ENCODE peak calls at places on chromosomes 7 and 10, in eight cellular contexts. B is RWPE2; Z is T follicular helper cell; F is activated CD4-positive, CD25-positive, alpha-beta regulatory T cell treated with anti-CD3 and anti-CD28 coated beads, Interleukin-2, amount 50 U/mL, for 16 hours; R is stimulated activated naive CD4-positive, alpha-beta T cell; A is prostate gland; P is ACHN; E is HepG2. O is an unnamed sample.

GRCh38 chr7:157690833-157691382 is 354.1 kb downstream of the DNAJB6 start:
- DNase-seq in Z (no peak), P (no peak), E (peak), R (no peak), B (no peak), A (peak), F (no peak), O (no peak)

GRCh38 chr7:134823400-134823799 is 44.0 kb downstream of the CALD1 start:
- DNase-seq in Z (no peak), A (no peak), E (no peak), F (no peak), R (no peak), P (no peak), B (no peak), O (no peak)

GRCh38 chr10:110828525-110828924 is 43.2 kb upstream of the PDCD4 start:
- DNase-seq in E (no peak), B (no peak), P (no peak), F (no peak), Z (no peak), A (no peak), R (no peak), O (no peak)

GRCh38 chr10:80441831-80442230 is 12.3 kb upstream of the TSPAN14 start:
- DNase-seq in A (no peak), F (no peak), P (no peak), B (no peak), Z (no peak), E (no peak), R (no peak), O (no peak)

GRCh38 chr10:131915484-131915883 is 14.7 kb downstream of the PPP2R2D start:
- DNase-seq in Z (no peak), R (no peak), E (no peak), P (no peak), B (no peak), F (no peak), A (no peak), O (no peak)

GRCh38 chr10:30553625-30554442 is 75.7 kb downstream of the LYZL2 start:
- DNase-seq in A (peak), F (no peak), B (no peak), E (peak), Z (no peak), P (no peak), R (no peak), O (no peak)

GRCh38 chr7:1042161-1042833 is 2.0 kb upstream of the GPR146 start:
- DNase-seq in B (no peak), A (no peak), F (no peak), P (no peak), E (no peak), Z (no peak), R (no peak), O (no peak)

GRCh38 chr10:61172182-61172926 is 228.4 kb upstream of the RHOBTB1 start:
- DNase-seq in R (no peak), F (no peak), B (no peak), A (no peak), E (no peak), Z (no peak), P (no peak), O (no peak)

GRCh38 chr10:30902621-30903396 is 128.9 kb downstream of the ZNF438 start:
- DNase-seq in P (no peak), A (no peak), Z (no peak), E (no peak), R (no peak), B (no peak), F (no peak), O (no peak)

GRCh38 chr7:70319057-70319456 is 720.8 kb downstream of the AUTS2 start:
- DNase-seq in Z (no peak), E (no peak), B (no peak), A (no peak), R (no peak), F (no peak), P (no peak), O (no peak)

GRCh38 chr7:99639267-99639666 is 22.5 kb downstream of the ZSCAN25 start:
- DNase-seq in Z (no peak), E (no peak), P (no peak), B (no peak), F (no peak), R (no peak), A (no peak), O (no peak)

GRCh38 chr7:150787321-150788281 is 12.6 kb downstream of the TMEM176B start:
- DNase-seq in B (no peak), Z (no peak), E (no peak), P (no peak), R (no peak), A (no peak), F (no peak), O (no peak)

GRCh38 chr10:119502618-119503155 is 39.8 kb downstream of the RGS10 start:
- DNase-seq in A (no peak), P (no peak), Z (no peak), F (no peak), R (no peak), E (no peak), B (no peak), O (no peak)

GRCh38 chr7:101598981-101599681 is 30.0 kb downstream of the MYL10 start:
- DNase-seq in A (no peak), F (no peak), R (no peak), P (no peak), E (peak), B (no peak), Z (no peak), O (no peak)

GRCh38 chr10:101840102-101840684 is 3.4 kb downstream of the KCNIP2 start:
- DNase-seq in F (no peak), B (no peak), Z (no peak), A (no peak), P (peak), R (no peak), E (no peak), O (no peak)

GRCh38 chr10:59872892-59873463 is 33.4 kb downstream of the CCDC6 start:
- DNase-seq in E (peak), Z (no peak), P (no peak), F (no peak), A (peak), B (no peak), R (no peak), O (no peak)

GRCh38 chr10:9302142-9302746 is 1247.8 kb downstream of the GATA3 start:
- DNase-seq in F (no peak), B (no peak), E (peak), A (peak), R (no peak), Z (peak), P (peak), O (peak)

GRCh38 chr7:154857240-154857639 is 145.7 kb downstream of the PAXIP1 start:
- DNase-seq in Z (no peak), B (no peak), E (no peak), F (no peak), R (no peak), P (no peak), A (no peak), O (no peak)

O was measured in T-helper 1 cell.